ENCODE peak calls at places on chromosome 3, in ten cellular contexts. One of them, this sample, is unnamed.

GRCh38 chr3:186949281-186949982 is 19.1 kb downstream of the ST6GAL1 start:
- DNase-seq in osteocyte: no peak
- DNase-seq in right lobe of liver: no peak
- DNase-seq in GM13976: no peak
- DNase-seq in foreskin fibroblast: no peak
- DNase-seq in DND-41: no peak
- DNase-seq in Panc1: no peak
- DNase-seq in progenitor cell of endocrine pancreas: no peak
- DNase-seq in stomach: no peak
- DNase-seq in fibroblast of lung: no peak
- DNase-seq in this sample: no peak

GRCh38 chr3:25291524-25291923 is 136.5 kb upstream of the RARB start:
- DNase-seq in osteocyte: no peak
- DNase-seq in right lobe of liver: no peak
- DNase-seq in GM13976: no peak
- DNase-seq in foreskin fibroblast: no peak
- DNase-seq in DND-41: peak
- DNase-seq in Panc1: no peak
- DNase-seq in progenitor cell of endocrine pancreas: no peak
- DNase-seq in stomach: no peak
- DNase-seq in fibroblast of lung: no peak
- DNase-seq in this sample: no peak

GRCh38 chr3:37688756-37689155 is 172.9 kb upstream of the CTDSPL start:
- DNase-seq in osteocyte: no peak
- DNase-seq in right lobe of liver: no peak
- DNase-seq in GM13976: no peak
- DNase-seq in foreskin fibroblast: no peak
- DNase-seq in DND-41: no peak
- DNase-seq in Panc1: no peak
- DNase-seq in progenitor cell of endocrine pancreas: no peak
- DNase-seq in stomach: no peak
- DNase-seq in fibroblast of lung: no peak
- DNase-seq in this sample: no peak

GRCh38 chr3:151154566-151154965 is 48.5 kb downstream of the GPR171 start:
- DNase-seq in osteocyte: no peak
- DNase-seq in right lobe of liver: no peak
- DNase-seq in GM13976: no peak
- DNase-seq in foreskin fibroblast: no peak
- DNase-seq in DND-41: no peak
- DNase-seq in Panc1: no peak
- DNase-seq in progenitor cell of endocrine pancreas: no peak
- DNase-seq in stomach: no peak
- DNase-seq in fibroblast of lung: no peak
- DNase-seq in this sample: no peak

GRCh38 chr3:147538034-147538433 is 128.9 kb downstream of the ZIC1 start:
- DNase-seq in osteocyte: no peak
- DNase-seq in right lobe of liver: no peak
- DNase-seq in GM13976: no peak
- DNase-seq in foreskin fibroblast: no peak
- DNase-seq in DND-41: no peak
- DNase-seq in Panc1: no peak
- DNase-seq in progenitor cell of endocrine pancreas: no peak
- DNase-seq in stomach: no peak
- DNase-seq in fibroblast of lung: no peak
- DNase-seq in this sample: no peak

GRCh38 chr3:20066848-20067617 is 26.8 kb downstream of the KAT2B start:
- DNase-seq in osteocyte: no peak
- DNase-seq in right lobe of liver: no peak
- DNase-seq in GM13976: no peak
- DNase-seq in foreskin fibroblast: peak
- DNase-seq in DND-41: no peak
- DNase-seq in Panc1: no peak
- DNase-seq in progenitor cell of endocrine pancreas: no peak
- DNase-seq in stomach: no peak
- DNase-seq in fibroblast of lung: peak
- DNase-seq in this sample: no peak

GRCh38 chr3:152853196-152853595 is 18.3 kb downstream of the P2RY1 start:
- DNase-seq in osteocyte: no peak
- DNase-seq in right lobe of liver: no peak
- DNase-seq in GM13976: no peak
- DNase-seq in foreskin fibroblast: peak
- DNase-seq in DND-41: no peak
- DNase-seq in Panc1: no peak
- DNase-seq in progenitor cell of endocrine pancreas: no peak
- DNase-seq in stomach: no peak
- DNase-seq in fibroblast of lung: peak
- DNase-seq in this sample: no peak

GRCh38 chr3:122977645-122978466 is 49.7 kb downstream of the SEMA5B start:
- DNase-seq in osteocyte: peak
- DNase-seq in right lobe of liver: no peak
- DNase-seq in GM13976: no peak
- DNase-seq in foreskin fibroblast: peak
- DNase-seq in DND-41: no peak
- DNase-seq in Panc1: no peak
- DNase-seq in progenitor cell of endocrine pancreas: no peak
- DNase-seq in stomach: no peak
- DNase-seq in fibroblast of lung: peak
- DNase-seq in this sample: peak

GRCh38 chr3:183218826-183219225 is 34.2 kb upstream of the B3GNT5 start:
- DNase-seq in osteocyte: no peak
- DNase-seq in right lobe of liver: no peak
- DNase-seq in GM13976: no peak
- DNase-seq in foreskin fibroblast: no peak
- DNase-seq in DND-41: no peak
- DNase-seq in Panc1: no peak
- DNase-seq in progenitor cell of endocrine pancreas: no peak
- DNase-seq in stomach: no peak
- DNase-seq in fibroblast of lung: no peak
- DNase-seq in this sample: no peak

GRCh38 chr3:116930786-116931185 is 221.2 kb downstream of the TUSC7 start:
- DNase-seq in osteocyte: no peak
- DNase-seq in right lobe of liver: no peak
- DNase-seq in GM13976: no peak
- DNase-seq in foreskin fibroblast: peak
- DNase-seq in DND-41: no peak
- DNase-seq in Panc1: no peak
- DNase-seq in progenitor cell of endocrine pancreas: no peak
- DNase-seq in stomach: no peak
- DNase-seq in fibroblast of lung: no peak
- DNase-seq in this sample: no peak

GRCh38 chr3:195764961-195765706 is 44.4 kb downstream of the MUC20 start:
- DNase-seq in osteocyte: no peak
- DNase-seq in right lobe of liver: peak
- DNase-seq in GM13976: no peak
- DNase-seq in foreskin fibroblast: no peak
- DNase-seq in DND-41: no peak
- DNase-seq in Panc1: no peak
- DNase-seq in progenitor cell of endocrine pancreas: no peak
- DNase-seq in stomach: no peak
- DNase-seq in fibroblast of lung: no peak
- DNase-seq in this sample: no peak

GRCh38 chr3:127667119-127667681 is 5.6 kb upstream of the ABTB1 start:
- DNase-seq in osteocyte: peak
- DNase-seq in right lobe of liver: no peak
- DNase-seq in GM13976: no peak
- DNase-seq in foreskin fibroblast: peak
- DNase-seq in DND-41: no peak
- DNase-seq in Panc1: no peak
- DNase-seq in progenitor cell of endocrine pancreas: no peak
- DNase-seq in stomach: no peak
- DNase-seq in fibroblast of lung: no peak
- DNase-seq in this sample: no peak

GRCh38 chr3:13308406-13308805 is 111.7 kb downstream of the NUP210 start:
- DNase-seq in osteocyte: no peak
- DNase-seq in right lobe of liver: no peak
- DNase-seq in GM13976: peak
- DNase-seq in foreskin fibroblast: peak
- DNase-seq in DND-41: peak
- DNase-seq in Panc1: peak
- DNase-seq in progenitor cell of endocrine pancreas: no peak
- DNase-seq in stomach: peak
- DNase-seq in fibroblast of lung: peak
- DNase-seq in this sample: no peak

GRCh38 chr3:7075901-7076300 is 215.0 kb downstream of the GRM7 start:
- DNase-seq in osteocyte: no peak
- DNase-seq in right lobe of liver: no peak
- DNase-seq in GM13976: no peak
- DNase-seq in foreskin fibroblast: no peak
- DNase-seq in DND-41: no peak
- DNase-seq in Panc1: no peak
- DNase-seq in progenitor cell of endocrine pancreas: no peak
- DNase-seq in stomach: no peak
- DNase-seq in fibroblast of lung: no peak
- DNase-seq in this sample: no peak

GRCh38 chr3:126344380-126345041 is 12.7 kb downstream of the KLF15 start:
- DNase-seq in osteocyte: peak
- DNase-seq in right lobe of liver: peak
- DNase-seq in GM13976: no peak
- DNase-seq in foreskin fibroblast: no peak
- DNase-seq in DND-41: no peak
- DNase-seq in Panc1: no peak
- DNase-seq in progenitor cell of endocrine pancreas: peak
- DNase-seq in stomach: peak
- DNase-seq in fibroblast of lung: no peak
- DNase-seq in this sample: no peak

DNA sequence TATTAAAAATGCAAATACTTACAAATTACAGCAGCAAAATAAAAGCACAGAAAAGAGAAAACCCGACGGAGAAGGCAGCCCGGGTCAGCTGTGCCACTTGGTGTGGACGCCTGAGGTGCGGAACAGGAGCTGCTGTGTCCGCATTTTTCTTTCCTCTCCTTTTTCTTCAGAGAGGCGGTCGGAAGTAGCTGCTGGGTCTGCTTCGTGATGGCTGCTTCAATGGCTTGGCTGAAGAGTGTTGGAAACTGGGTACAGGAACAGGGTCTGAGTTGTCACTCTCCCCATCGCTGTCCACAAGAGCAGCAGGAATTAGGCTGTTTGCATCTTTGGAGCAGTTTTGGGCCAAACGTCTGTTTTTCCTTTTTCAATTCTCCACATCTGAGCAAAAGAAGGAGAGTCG is 53.6 kb upstream of the ARL8B start:
- DNase-seq in osteocyte: no peak
- DNase-seq in right lobe of liver: no peak
- DNase-seq in GM13976: no peak
- DNase-seq in foreskin fibroblast: no peak
- DNase-seq in DND-41: no peak
- DNase-seq in Panc1: no peak
- DNase-seq in progenitor cell of endocrine pancreas: no peak
- DNase-seq in stomach: no peak
- DNase-seq in fibroblast of lung: no peak
- DNase-seq in this sample: no peak
- TF ChIP-seq CTCF in osteocyte: no peak
- TF ChIP-seq CTCF in right lobe of liver: no peak
- TF ChIP-seq CTCF in GM13976: no peak
- TF ChIP-seq CTCF in foreskin fibroblast: no peak
- TF ChIP-seq CTCF in DND-41: no peak
- TF ChIP-seq CTCF in Panc1: no peak
- TF ChIP-seq CTCF in progenitor cell of endocrine pancreas: no peak
- TF ChIP-seq CTCF in stomach: no peak
- TF ChIP-seq CTCF in fibroblast of lung: no peak
- TF ChIP-seq CTCF in this sample: no peak

GRCh38 chr3:59161048-59161447 is 111.2 kb upstream of the CFAP20DC start:
- DNase-seq in osteocyte: no peak
- DNase-seq in right lobe of liver: no peak
- DNase-seq in GM13976: no peak
- DNase-seq in foreskin fibroblast: no peak
- DNase-seq in DND-41: no peak
- DNase-seq in Panc1: no peak
- DNase-seq in progenitor cell of endocrine pancreas: no peak
- DNase-seq in stomach: no peak
- DNase-seq in fibroblast of lung: no peak
- DNase-seq in this sample: no peak
- TF ChIP-seq CTCF in osteocyte: no peak
- TF ChIP-seq CTCF in right lobe of liver: no peak
- TF ChIP-seq CTCF in GM13976: no peak
- TF ChIP-seq CTCF in foreskin fibroblast: no peak
- TF ChIP-seq CTCF in DND-41: no peak
- TF ChIP-seq CTCF in Panc1: no peak
- TF ChIP-seq CTCF in progenitor cell of endocrine pancreas: no peak
- TF ChIP-seq CTCF in stomach: no peak
- TF ChIP-seq CTCF in fibroblast of lung: no peak
- TF ChIP-seq CTCF in this sample: no peak

GRCh38 chr3:38853021-38853420 is 37.0 kb upstream of the SCN10A start:
- DNase-seq in osteocyte: no peak
- DNase-seq in right lobe of liver: no peak
- DNase-seq in GM13976: no peak
- DNase-seq in foreskin fibroblast: no peak
- DNase-seq in DND-41: no peak
- DNase-seq in Panc1: no peak
- DNase-seq in progenitor cell of endocrine pancreas: no peak
- DNase-seq in stomach: no peak
- DNase-seq in fibroblast of lung: peak
- DNase-seq in this sample: no peak
- TF ChIP-seq CTCF in osteocyte: no peak
- TF ChIP-seq CTCF in right lobe of liver: no peak
- TF ChIP-seq CTCF in GM13976: no peak
- TF ChIP-seq CTCF in foreskin fibroblast: no peak
- TF ChIP-seq CTCF in DND-41: no peak
- TF ChIP-seq CTCF in Panc1: no peak
- TF ChIP-seq CTCF in progenitor cell of endocrine pancreas: no peak
- TF ChIP-seq CTCF in stomach: no peak
- TF ChIP-seq CTCF in fibroblast of lung: no peak
- TF ChIP-seq CTCF in this sample: no peak

DNA sequence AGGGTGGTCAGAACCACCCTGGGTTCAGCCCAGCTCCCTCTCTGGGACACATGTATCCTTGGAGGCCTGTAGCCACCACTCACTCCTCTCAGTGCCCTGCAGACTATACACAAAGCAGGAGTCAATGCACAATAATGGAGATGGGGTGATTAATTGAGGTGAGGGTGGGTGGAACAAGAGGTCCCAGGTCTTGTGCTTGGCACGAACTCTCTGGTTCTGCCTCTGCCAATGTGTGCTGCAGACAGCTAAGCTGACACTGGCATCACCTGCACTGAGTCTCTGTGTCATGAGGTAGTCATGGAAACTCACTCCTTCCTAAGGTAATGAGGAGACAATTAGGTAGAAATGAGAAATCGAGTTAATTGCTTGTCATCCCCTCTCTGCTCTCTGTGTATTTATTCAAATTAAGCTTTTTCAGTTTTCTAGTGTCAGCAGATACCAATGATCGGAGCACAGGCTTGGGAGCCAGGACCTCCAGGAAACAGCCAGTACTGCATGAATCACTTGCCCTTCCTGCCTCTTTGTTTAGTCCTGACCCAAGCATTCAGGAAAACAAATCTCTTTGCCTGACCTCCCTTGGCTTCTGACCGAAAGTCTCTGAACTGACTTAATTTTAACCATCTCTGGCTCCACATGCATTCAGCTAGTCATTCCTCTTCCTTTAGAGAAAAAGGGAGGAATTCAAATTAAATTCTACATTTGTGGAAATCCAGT is 56.7 kb downstream of the DRD3 start:
- DNase-seq in osteocyte: no peak
- DNase-seq in right lobe of liver: no peak
- DNase-seq in GM13976: no peak
- DNase-seq in foreskin fibroblast: peak
- DNase-seq in DND-41: no peak
- DNase-seq in Panc1: no peak
- DNase-seq in progenitor cell of endocrine pancreas: no peak
- DNase-seq in stomach: no peak
- DNase-seq in fibroblast of lung: peak
- DNase-seq in this sample: no peak
- TF ChIP-seq CTCF in osteocyte: no peak
- TF ChIP-seq CTCF in right lobe of liver: no peak
- TF ChIP-seq CTCF in GM13976: no peak
- TF ChIP-seq CTCF in foreskin fibroblast: no peak
- TF ChIP-seq CTCF in DND-41: no peak
- TF ChIP-seq CTCF in Panc1: no peak
- TF ChIP-seq CTCF in progenitor cell of endocrine pancreas: no peak
- TF ChIP-seq CTCF in stomach: no peak
- TF ChIP-seq CTCF in fibroblast of lung: no peak
- TF ChIP-seq CTCF in this sample: no peak